ENCODE peak calls at places on chromosomes 12 and 14, in six cellular contexts. One of them, this sample, is unnamed.

GRCh38 chr12:93378373-93379310 is 917 bp downstream of the NUDT4 start:
- DNase-seq in EL: peak
- DNase-seq in lower leg skin: peak
- DNase-seq in Calu3: peak
- DNase-seq in nucleus accumbens: no peak
- DNase-seq in K562: peak
- DNase-seq in this sample: peak

GRCh38 chr12:75798527-75798926 is 233.0 kb downstream of the PHLDA1 start:
- DNase-seq in EL: no peak
- DNase-seq in lower leg skin: no peak
- DNase-seq in Calu3: no peak
- DNase-seq in nucleus accumbens: no peak
- DNase-seq in K562: no peak
- DNase-seq in this sample: no peak

GRCh38 chr12:79274571-79275064 is 410.0 kb downstream of the SYT1 start:
- DNase-seq in EL: no peak
- DNase-seq in lower leg skin: no peak
- DNase-seq in Calu3: no peak
- DNase-seq in nucleus accumbens: no peak
- DNase-seq in K562: no peak
- DNase-seq in this sample: no peak

GRCh38 chr12:113422030-113422900 is at the start of gene SDSL:
- DNase-seq in EL: peak
- DNase-seq in lower leg skin: peak
- DNase-seq in Calu3: peak
- DNase-seq in nucleus accumbens: peak
- DNase-seq in K562: peak
- DNase-seq in this sample: peak

GRCh38 chr14:32361674-32362073 is 32.6 kb downstream of the AKAP6 start:
- DNase-seq in EL: no peak
- DNase-seq in lower leg skin: no peak
- DNase-seq in Calu3: no peak
- DNase-seq in nucleus accumbens: no peak
- DNase-seq in K562: no peak
- DNase-seq in this sample: no peak

GRCh38 chr14:102775855-102776760 is 1.1 kb upstream of the TRAF3 start:
- DNase-seq in EL: peak
- DNase-seq in lower leg skin: no peak
- DNase-seq in Calu3: no peak
- DNase-seq in nucleus accumbens: no peak
- DNase-seq in K562: peak
- DNase-seq in this sample: peak

GRCh38 chr12:32490801-32491200 is 91.4 kb downstream of the FGD4 start:
- DNase-seq in EL: no peak
- DNase-seq in lower leg skin: no peak
- DNase-seq in Calu3: no peak
- DNase-seq in nucleus accumbens: no peak
- DNase-seq in K562: no peak
- DNase-seq in this sample: no peak

GRCh38 chr12:18684430-18684829 is 53.4 kb downstream of the PLCZ1 start:
- DNase-seq in EL: no peak
- DNase-seq in lower leg skin: no peak
- DNase-seq in Calu3: no peak
- DNase-seq in nucleus accumbens: no peak
- DNase-seq in K562: no peak
- DNase-seq in this sample: no peak

GRCh38 chr14:90795744-90796143 is 20.5 kb downstream of the TTC7B start:
- DNase-seq in EL: peak
- DNase-seq in lower leg skin: no peak
- DNase-seq in Calu3: no peak
- DNase-seq in nucleus accumbens: no peak
- DNase-seq in K562: no peak
- DNase-seq in this sample: peak

GRCh38 chr12:51118706-51119105 is 35.3 kb upstream of the CSRNP2 start:
- DNase-seq in EL: peak
- DNase-seq in lower leg skin: no peak
- DNase-seq in Calu3: no peak
- DNase-seq in nucleus accumbens: no peak
- DNase-seq in K562: no peak
- DNase-seq in this sample: peak

GRCh38 chr14:44317433-44317746 is 189.7 kb downstream of the FSCB start:
- DNase-seq in EL: no peak
- DNase-seq in lower leg skin: no peak
- DNase-seq in Calu3: no peak
- DNase-seq in nucleus accumbens: no peak
- DNase-seq in K562: no peak
- DNase-seq in this sample: no peak

GRCh38 chr12:110826592-110827200 is 20.1 kb upstream of the CCDC63 start:
- DNase-seq in EL: peak
- DNase-seq in lower leg skin: peak
- DNase-seq in Calu3: peak
- DNase-seq in nucleus accumbens: peak
- DNase-seq in K562: peak
- DNase-seq in this sample: peak

GRCh38 chr14:50025776-50026175 is 90.6 kb downstream of the VCPKMT start:
- DNase-seq in EL: no peak
- DNase-seq in lower leg skin: no peak
- DNase-seq in Calu3: no peak
- DNase-seq in nucleus accumbens: no peak
- DNase-seq in K562: peak
- DNase-seq in this sample: no peak

GRCh38 chr12:58425481-58426392 is 484.4 kb downstream of the ATP23 start:
- DNase-seq in EL: peak
- DNase-seq in lower leg skin: peak
- DNase-seq in Calu3: peak
- DNase-seq in nucleus accumbens: no peak
- DNase-seq in K562: no peak
- DNase-seq in this sample: peak

GRCh38 chr12:846376-846775 is 94.0 kb downstream of the WNK1 start:
- DNase-seq in EL: no peak
- DNase-seq in lower leg skin: no peak
- DNase-seq in Calu3: no peak
- DNase-seq in nucleus accumbens: no peak
- DNase-seq in K562: no peak
- DNase-seq in this sample: no peak

GRCh38 chr12:55188974-55189556 is 31.8 kb upstream of the OR10A7 start:
- DNase-seq in EL: peak
- DNase-seq in lower leg skin: peak
- DNase-seq in Calu3: peak
- DNase-seq in nucleus accumbens: no peak
- DNase-seq in K562: peak
- DNase-seq in this sample: peak

GRCh38 chr12:74401966-74402365 is 135.7 kb upstream of the ATXN7L3B start:
- DNase-seq in EL: no peak
- DNase-seq in lower leg skin: no peak
- DNase-seq in Calu3: no peak
- DNase-seq in nucleus accumbens: no peak
- DNase-seq in K562: no peak
- DNase-seq in this sample: no peak

GRCh38 chr12:124904306-124905098 is 9.9 kb downstream of the UBC start:
- DNase-seq in EL: peak
- DNase-seq in lower leg skin: peak
- DNase-seq in Calu3: peak
- DNase-seq in nucleus accumbens: peak
- DNase-seq in K562: peak
- DNase-seq in this sample: peak

GRCh38 chr14:61362072-61362750 is 40.8 kb downstream of the PRKCH start:
- DNase-seq in EL: no peak
- DNase-seq in lower leg skin: no peak
- DNase-seq in Calu3: no peak
- DNase-seq in nucleus accumbens: no peak
- DNase-seq in K562: no peak
- DNase-seq in this sample: no peak

This sample was measured in AG08396.